ENCODE peak calls at places on chromosomes 7 and 10, in ten cellular contexts. D, I, X, O, L, E, B, F, S and Q are unnamed samples.

GRCh38 chr10:119253433-119254174 is 46.2 kb downstream of the GRK5 start:
- DNase-seq in D (no peak), I (peak; percentile 95), X (peak; percentile 97), O (peak; percentile 87), L (peak; percentile 40), E (peak; percentile 89), B (peak; percentile 77), F (peak; percentile 69), S (peak; percentile 92), Q (peak; percentile 97)

GRCh38 chr7:16846611-16847165 is 35.1 kb downstream of the AGR3 start:
- DNase-seq in D (no peak), I (no peak), X (no peak), O (no peak), L (no peak), E (no peak), B (no peak), F (no peak), S (no peak), Q (no peak)

GRCh38 chr10:77504196-77504869 is 133.3 kb downstream of the KCNMA1 start:
- DNase-seq in D (no peak), I (peak; percentile 68), X (peak; percentile 58), O (no peak), L (no peak), E (no peak), B (no peak), F (no peak), S (no peak), Q (peak; percentile 87)

GRCh38 chr7:42198974-42199668 is 37.9 kb downstream of the GLI3 start:
- DNase-seq in D (no peak), I (no peak), X (peak; percentile 61), O (no peak), L (no peak), E (no peak), B (no peak), F (no peak), S (peak; percentile 61), Q (peak; percentile 78)

GRCh38 chr10:103854687-103855423 is 521 bp downstream of the SH3PXD2A start:
- DNase-seq in D (no peak), I (peak; percentile 37), X (peak; percentile 32), O (peak; percentile 77), L (peak; percentile 67), E (no peak), B (no peak), F (no peak), S (no peak), Q (peak; percentile 41)

GRCh38 chr7:55377162-55377810 is 12.1 kb downstream of the LANCL2 start:
- DNase-seq in D (no peak), I (no peak), X (no peak), O (no peak), L (no peak), E (no peak), B (no peak), F (no peak), S (no peak), Q (no peak)

GRCh38 chr7:131219277-131220041 is 108.2 kb upstream of the MKLN1 start:
- DNase-seq in D (no peak), I (peak; percentile 30), X (no peak), O (peak; percentile 66), L (no peak), E (peak; percentile 81), B (peak; percentile 40), F (no peak), S (no peak), Q (peak; percentile 75)

GRCh38 chr10:118300266-118300665 is 41.9 kb downstream of the FAM204A start:
- DNase-seq in D (no peak), I (no peak), X (no peak), O (no peak), L (no peak), E (no peak), B (no peak), F (no peak), S (no peak), Q (no peak)

DNA sequence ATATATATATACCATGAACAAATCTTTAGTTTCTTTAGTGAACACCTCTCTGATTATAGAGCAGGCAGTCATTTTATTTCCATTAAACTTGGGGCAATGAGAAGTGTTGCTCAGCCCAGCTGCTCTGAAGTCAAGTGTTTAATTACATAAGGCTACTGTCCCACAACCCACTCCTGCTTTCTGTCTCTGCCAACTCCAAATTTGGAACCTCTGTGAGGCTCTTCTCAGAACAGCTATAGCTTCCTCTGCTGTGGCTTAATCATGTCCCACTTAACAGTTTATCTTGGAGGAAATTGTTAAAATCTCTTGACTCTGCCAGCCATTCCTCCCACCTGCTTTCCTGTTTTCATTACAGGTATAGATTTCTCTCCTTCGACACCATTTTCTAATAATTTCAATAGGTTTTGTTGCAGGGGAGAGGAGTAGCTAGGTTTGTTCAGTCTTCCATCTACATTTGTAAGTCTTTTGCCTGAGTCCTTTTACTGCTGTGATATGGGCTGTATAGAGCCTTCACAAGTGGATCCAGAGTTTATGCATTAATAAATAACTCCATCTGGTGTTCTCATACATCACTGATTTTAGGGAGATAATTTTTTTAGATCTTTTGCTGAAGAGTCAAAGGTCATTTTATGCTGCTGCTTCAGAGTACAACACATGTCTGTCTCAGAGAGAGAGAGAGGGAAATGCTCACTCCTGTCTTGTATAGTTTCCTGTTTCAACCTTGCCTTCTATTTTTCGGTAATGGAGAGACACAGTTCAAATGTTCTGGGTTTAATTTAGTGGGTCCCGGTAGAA is 170.4 kb downstream of the WNT2 start:
- DNase-seq in D (no peak), I (no peak), X (no peak), O (no peak), L (no peak), E (no peak), B (no peak), F (no peak), S (no peak), Q (no peak)
- H3K4me3 ChIP-seq in D (no peak overlapping the region), I (no peak overlapping the region), X (no peak overlapping the region), O (no peak overlapping the region), L (no peak overlapping the region), E (no peak overlapping the region), B (no peak overlapping the region), F (no peak overlapping the region), S (no peak overlapping the region), Q (no peak overlapping the region)

DNA sequence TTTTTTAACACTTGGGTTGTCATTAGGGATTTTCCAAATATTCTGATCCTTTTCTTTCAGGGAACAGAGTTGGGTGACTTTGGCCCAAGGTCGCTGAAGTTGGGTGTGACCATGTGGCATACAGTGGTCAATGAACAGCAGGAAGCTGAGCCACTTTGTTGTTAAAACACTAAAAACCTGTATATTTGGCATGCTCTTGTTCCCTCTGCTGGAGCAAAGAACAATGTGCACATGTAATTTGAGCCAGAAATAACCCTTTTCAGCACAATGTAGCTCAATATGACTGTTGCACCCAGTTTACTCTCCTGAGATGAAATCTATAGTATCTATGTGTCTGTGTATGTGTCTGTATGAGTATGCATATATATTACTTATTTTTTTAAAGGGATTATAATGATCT is 74.9 kb downstream of the ADCYAP1R1 start:
- DNase-seq in D (no peak), I (peak; percentile 37), X (peak; percentile 20), O (no peak), L (no peak), E (no peak), B (no peak), F (no peak), S (no peak), Q (peak; percentile 35)
- TF ChIP-seq CTCF in D (no peak), I (peak; percentile 46), X (peak; percentile 41), O (no peak), L (no peak), E (no peak), B (no peak), F (peak; percentile 21), S (peak; percentile 38), Q (peak; percentile 46)

GRCh38 chr10:99782447-99783286 is at the start of gene ABCC2:
- DNase-seq in D (no peak), I (no peak), X (no peak), O (no peak), L (no peak), E (no peak), B (no peak), F (no peak), S (no peak), Q (no peak)

GRCh38 chr10:99777918-99778716 is 4.3 kb upstream of the ABCC2 start:
- DNase-seq in D (no peak), I (no peak), X (no peak), O (no peak), L (no peak), E (no peak), B (no peak), F (no peak), S (no peak), Q (no peak)

GRCh38 chr10:99775850-99776249 is 6.6 kb upstream of the ABCC2 start:
- DNase-seq in D (no peak), I (peak; percentile 76), X (peak; percentile 81), O (no peak), L (no peak), E (no peak), B (no peak), F (peak; percentile 63), S (peak; percentile 83), Q (peak; percentile 90)

GRCh38 chr10:99781734-99782429 is 558 bp upstream of the ABCC2 start:
- DNase-seq in D (no peak), I (no peak), X (no peak), O (no peak), L (no peak), E (no peak), B (no peak), F (no peak), S (no peak), Q (no peak)

DNA sequence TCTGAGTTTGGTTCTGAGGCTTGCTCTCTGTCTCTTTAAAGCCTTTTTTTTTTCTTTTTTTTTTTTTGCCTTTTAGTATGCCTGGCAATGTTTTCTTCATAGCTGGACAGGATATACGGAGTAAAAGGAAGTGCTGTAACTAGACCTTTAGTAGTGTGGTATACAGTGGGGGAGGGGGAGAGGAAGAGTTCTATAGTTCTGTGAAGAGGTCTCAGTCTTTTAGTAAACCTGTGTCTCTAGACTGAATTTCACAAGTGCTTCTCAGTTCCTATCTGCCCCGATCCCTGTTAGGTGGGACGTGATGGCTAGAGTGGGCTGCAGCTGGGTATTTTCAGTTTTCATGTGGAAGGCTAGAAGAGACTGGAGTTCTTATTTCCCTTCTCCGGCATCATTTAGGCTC is 3.1 kb upstream of the ABCC2 start:
- DNase-seq in D (no peak), I (peak; percentile 92), X (peak; percentile 79), O (no peak), L (no peak), E (no peak), B (no peak), F (no peak), S (no peak), Q (peak; percentile 87)
- H3K4me3 ChIP-seq in D (no peak overlapping the region), I (no peak overlapping the region), X (peak overlapping the region; percentile 20), O (peak overlapping the region; percentile 29), L (no peak overlapping the region), E (no peak overlapping the region), B (no peak overlapping the region), F (no peak overlapping the region), S (peak overlapping the region; percentile 16), Q (peak overlapping the region; percentile 45)

GRCh38 chr7:2540133-2540532 is 15.2 kb downstream of the BRAT1 start:
- DNase-seq in D (no peak), I (no peak), X (no peak), O (no peak), L (no peak), E (no peak), B (no peak), F (no peak), S (no peak), Q (no peak)

GRCh38 chr7:2539031-2540028 is 16.0 kb downstream of the BRAT1 start:
- DNase-seq in D (no peak), I (no peak), X (no peak), O (peak; percentile 44), L (no peak), E (no peak), B (no peak), F (no peak), S (no peak), Q (no peak)

GRCh38 chr7:2540641-2541051 is 14.7 kb downstream of the BRAT1 start:
- DNase-seq in D (no peak), I (no peak), X (no peak), O (peak; percentile 40), L (no peak), E (no peak), B (no peak), F (no peak), S (no peak), Q (no peak)

GRCh38 chr7:2541291-2542010 is 13.9 kb downstream of the BRAT1 start:
- DNase-seq in D (no peak), I (no peak), X (no peak), O (no peak), L (no peak), E (no peak), B (no peak), F (no peak), S (no peak), Q (no peak)

DNA sequence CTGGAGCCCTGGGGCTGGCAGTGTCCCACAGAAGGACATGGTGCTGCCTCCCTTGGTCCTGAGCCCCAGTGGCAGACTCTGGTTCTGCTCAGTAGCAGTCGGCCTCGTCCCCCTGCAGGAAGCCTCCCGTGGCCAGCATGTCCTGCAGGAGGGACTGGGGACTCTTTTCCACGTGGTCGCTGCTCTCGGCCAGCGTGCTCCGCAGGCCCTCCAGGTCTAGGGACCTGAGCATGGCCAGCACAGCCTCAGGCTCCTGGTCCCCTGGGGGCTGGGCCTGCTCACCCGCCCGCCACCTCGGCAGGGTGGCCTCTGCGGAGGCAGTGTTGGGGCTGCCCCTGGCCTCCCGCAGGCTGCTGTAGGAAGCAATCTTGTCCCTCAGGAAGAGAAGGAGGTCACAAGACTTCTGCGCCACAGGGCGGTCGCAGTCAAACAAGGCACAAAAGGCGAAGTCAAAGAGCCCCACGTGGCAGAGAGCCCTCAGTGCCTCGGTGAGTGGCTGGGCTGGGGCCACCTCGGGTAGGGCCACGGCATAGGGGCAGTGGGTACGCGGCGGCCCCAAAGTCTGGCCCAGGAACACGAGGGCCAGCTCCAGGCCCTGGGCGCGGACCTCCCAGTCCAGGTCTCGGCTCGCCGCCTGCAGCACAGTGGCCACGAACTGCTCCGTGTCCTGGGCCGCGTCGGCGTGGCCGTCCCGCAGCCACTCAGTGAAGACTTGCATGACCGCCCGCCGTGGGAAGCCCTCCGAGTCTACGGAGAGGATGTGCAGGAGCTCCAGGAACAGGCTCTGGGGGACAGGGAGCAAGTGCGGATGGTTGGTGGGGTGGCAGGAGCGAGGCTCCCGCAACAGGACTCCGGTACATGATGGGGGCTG is 17.1 kb downstream of the BRAT1 start:
- DNase-seq in D (no peak), I (no peak), X (no peak), O (peak; percentile 47), L (no peak), E (no peak), B (no peak), F (no peak), S (no peak), Q (no peak)
- TF ChIP-seq CTCF in D (no peak), I (no peak), X (no peak), O (no peak), L (no peak), E (no peak), B (no peak), F (no peak), S (no peak), Q (no peak)